ENCODE peak calls at places on chromosomes 12 and 14, in seven cellular contexts. T is HCT116, J is sigmoid colon, Y is A549, V is upper lobe of left lung, L is uterus, K is spleen. R is an unnamed sample.

GRCh38 chr12:34347367-34347766 is 325.1 kb downstream of the ALG10 start:
- DNase-seq in T (no peak), J (no peak), Y (peak; percentile 79), V (no peak), L (no peak), K (no peak), R (no peak)

GRCh38 chr12:47391566-47391965 is 311.8 kb upstream of the AMIGO2 start:
- DNase-seq in T (no peak), J (no peak), Y (no peak), V (no peak), L (no peak), K (peak; percentile 81), R (no peak)

GRCh38 chr12:102527256-102527720 is 46.9 kb upstream of the IGF1 start:
- DNase-seq in T (no peak), J (no peak), Y (no peak), V (no peak), L (no peak), K (no peak), R (no peak)

GRCh38 chr14:100279563-100279962 is 26.7 kb downstream of the SLC25A29 start:
- DNase-seq in T (no peak), J (no peak), Y (no peak), V (no peak), L (no peak), K (no peak), R (no peak)

GRCh38 chr12:127760996-127761395 is 506.0 kb upstream of the TMEM132C start:
- DNase-seq in T (no peak), J (no peak), Y (no peak), V (no peak), L (no peak), K (no peak), R (no peak)

GRCh38 chr14:73728106-73729014 is 14.2 kb upstream of the PNMA1 start:
- DNase-seq in T (peak; percentile 61), J (peak; percentile 92), Y (peak; percentile 78), V (peak; percentile 91), L (peak; percentile 85), K (peak; percentile 94), R (peak; percentile 83)

GRCh38 chr14:69004731-69005431 is 25.8 kb upstream of the ACTN1 start:
- DNase-seq in T (no peak), J (no peak), Y (no peak), V (no peak), L (no peak), K (no peak), R (no peak)

GRCh38 chr14:26934151-26934550 is 336.3 kb upstream of the NOVA1 start:
- DNase-seq in T (no peak), J (no peak), Y (no peak), V (no peak), L (no peak), K (no peak), R (no peak)

GRCh38 chr12:103800252-103800771 is 40.7 kb downstream of the NT5DC3 start:
- DNase-seq in T (no peak), J (peak; percentile 83), Y (peak; percentile 30), V (peak; percentile 41), L (peak; percentile 71), K (no peak), R (peak; percentile 77)

GRCh38 chr14:50725761-50726160 is 57.7 kb upstream of the SAV1 start:
- DNase-seq in T (no peak), J (no peak), Y (no peak), V (no peak), L (no peak), K (no peak), R (no peak)

GRCh38 chr14:74510955-74511354 is 17.4 kb downstream of the ISCA2 start:
- DNase-seq in T (no peak), J (peak; percentile 54), Y (peak; percentile 43), V (no peak), L (no peak), K (peak; percentile 60), R (no peak)

GRCh38 chr14:102592969-102593840 is 756 bp downstream of the RCOR1 start:
- DNase-seq in T (no peak), J (peak; percentile 82), Y (peak; percentile 41), V (peak; percentile 38), L (peak; percentile 55), K (peak; percentile 93), R (peak; percentile 41)

GRCh38 chr12:132197581-132198281 is 53.5 kb downstream of the NOC4L start:
- DNase-seq in T (no peak), J (no peak), Y (no peak), V (no peak), L (no peak), K (no peak), R (peak; percentile 8)

GRCh38 chr12:109497675-109498074 is 20.2 kb downstream of the UBE3B start:
- DNase-seq in T (no peak), J (no peak), Y (no peak), V (no peak), L (no peak), K (no peak), R (no peak)
- H3K27ac ChIP-seq in T (no peak overlapping the region), J (no peak overlapping the region), Y (no peak overlapping the region), V (no peak overlapping the region), L (no peak overlapping the region), K (no peak overlapping the region), R (no peak overlapping the region)

GRCh38 chr14:75522224-75522764 is at the start of gene BATF:
- DNase-seq in T (no peak), J (no peak), Y (no peak), V (peak; percentile 74), L (no peak), K (peak; percentile 91), R (no peak)
- H3K4me3 ChIP-seq in T (no peak within 1 kb of the TSS), J (peak within 1 kb of the TSS; percentile 27), Y (no peak within 1 kb of the TSS), V (peak within 1 kb of the TSS; percentile 47), L (no peak within 1 kb of the TSS), K (peak within 1 kb of the TSS; percentile 57), R (no peak within 1 kb of the TSS)

DNA sequence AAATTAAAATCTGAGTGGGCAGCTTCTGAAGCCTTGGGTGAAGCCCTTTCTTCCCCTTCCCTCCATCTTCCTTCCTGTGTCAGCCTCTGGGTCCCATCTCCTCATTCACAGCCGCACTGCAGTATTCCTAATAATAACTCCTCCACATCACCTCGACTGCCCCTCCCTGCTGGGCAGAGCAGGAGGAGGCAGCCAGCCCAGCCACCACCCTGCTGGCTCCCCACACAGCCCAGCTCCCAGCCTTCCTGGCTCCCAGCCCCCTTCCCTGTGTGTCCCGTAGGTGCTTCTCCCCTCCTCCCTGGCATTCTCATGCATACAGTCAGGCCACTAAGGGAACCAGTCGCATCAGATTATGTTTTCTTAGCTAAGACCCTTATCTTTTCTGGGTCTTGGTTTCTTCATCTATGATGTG is 3.7 kb downstream of the IFFO1 start:
- DNase-seq in T (no peak), J (peak; percentile 88), Y (no peak), V (no peak), L (peak; percentile 65), K (peak; percentile 72), R (peak; percentile 92)
- TF ChIP-seq POLR2A in T (no peak), J (no peak), Y (no peak), V (no peak), L (no peak), K (no peak), R (peak; percentile 51)

DNA sequence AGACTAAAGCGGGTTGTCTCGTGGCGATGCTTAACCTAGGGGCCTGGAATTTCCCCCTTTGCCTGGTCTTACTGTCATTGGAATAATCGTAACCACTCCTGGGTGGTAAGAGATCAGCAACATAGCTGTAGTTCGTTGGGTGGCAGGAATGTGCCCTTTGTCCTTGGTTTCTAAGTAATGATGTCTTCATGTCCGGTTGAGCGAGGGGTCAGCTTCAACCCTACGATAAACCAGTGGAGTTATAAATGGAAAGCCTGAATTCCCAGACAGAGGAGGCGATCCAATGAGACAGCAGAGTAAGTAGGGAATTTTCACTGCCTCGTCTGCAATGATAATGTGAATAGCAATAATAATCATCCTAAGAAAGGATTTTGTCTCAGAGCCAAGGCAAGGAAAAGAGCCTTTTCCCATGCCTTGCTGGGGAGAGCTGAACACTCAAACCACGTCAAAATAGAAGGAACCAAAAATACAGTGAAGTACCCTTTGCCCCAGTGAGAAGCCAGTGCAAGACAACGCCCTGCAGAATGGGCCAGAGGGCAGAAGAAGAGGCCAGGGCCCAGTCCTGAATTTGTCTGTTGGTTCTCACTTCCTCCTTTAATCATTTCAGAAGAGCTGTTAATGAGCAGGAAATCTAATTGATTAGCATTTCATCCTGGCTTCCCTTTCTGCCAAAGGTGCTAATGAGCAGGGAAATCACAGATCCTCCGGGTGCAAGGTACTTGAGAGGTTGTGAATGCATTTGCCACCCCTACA is 330.7 kb downstream of the CACNA1C start:
- DNase-seq in T (no peak), J (no peak), Y (no peak), V (peak; percentile 44), L (no peak), K (no peak), R (no peak)
- H3K27ac ChIP-seq in T (no peak overlapping the region), J (peak overlapping the region; percentile 83), Y (no peak overlapping the region), V (peak overlapping the region; percentile 43), L (peak overlapping the region; percentile 87), K (peak overlapping the region; percentile 36), R (peak overlapping the region; percentile 14)

GRCh38 chr14:97827746-97828145 is 1030.6 kb downstream of the VRK1 start:
- DNase-seq in T (no peak), J (no peak), Y (no peak), V (no peak), L (no peak), K (no peak), R (no peak)

GRCh38 chr14:97833291-97833690 is 1036.1 kb downstream of the VRK1 start:
- DNase-seq in T (no peak), J (no peak), Y (no peak), V (no peak), L (no peak), K (no peak), R (no peak)

DNA sequence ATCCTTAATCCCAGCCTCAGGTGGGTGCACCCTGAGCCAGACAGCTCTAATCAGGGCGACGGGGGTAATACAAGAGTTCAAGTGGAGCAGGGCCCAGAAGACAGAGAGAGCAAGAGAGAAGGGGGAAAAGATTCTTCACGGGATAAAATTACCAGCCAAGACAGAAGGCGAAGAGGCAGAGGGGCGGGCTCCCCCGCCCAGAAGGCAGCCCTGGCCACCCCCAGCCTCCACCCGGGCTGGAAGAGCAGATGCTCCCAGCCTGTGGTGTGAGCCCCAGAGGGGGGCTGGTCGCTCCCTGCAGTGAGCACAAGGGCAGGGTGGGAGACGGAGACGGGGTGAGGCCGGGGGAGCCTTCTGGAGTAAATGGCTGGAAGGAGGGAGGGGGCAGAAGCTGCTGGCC is 1035.6 kb downstream of the VRK1 start:
- DNase-seq in T (no peak), J (no peak), Y (no peak), V (no peak), L (no peak), K (no peak), R (no peak)
- H3K4me3 ChIP-seq in T (no peak overlapping the region), J (no peak overlapping the region), Y (no peak overlapping the region), V (no peak overlapping the region), L (no peak overlapping the region), K (no peak overlapping the region), R (no peak overlapping the region)